ENCODE peak calls at places on chromosomes 2 and 18, in ten cellular contexts. E is upper lobe of left lung; U is esophagus mucosa; C is heart right ventricle; O is naive thymus-derived CD4-positive, alpha-beta T cell; Y is activated CD8-positive, alpha-beta memory T cell treated with anti-CD3 and anti-CD28 coated beads, Interleukin-2, amount 10 ng/mL, durations not matched to agents 7 days and 5 days; S is lower lobe of right lung; P is activated CD4-positive, alpha-beta T cell treated with anti-CD3 and anti-CD28 coated beads for 36 hours; T is left ventricle myocardium superior; G is HCT116. H is an unnamed sample.

GRCh38 chr2:174618179-174618578 is 20.6 kb upstream of the WIPF1 start:
- ATAC-seq in O (no peak), P (no peak), Y (peak), G (no peak), U (no peak), S (no peak), C (no peak), T (no peak), E (no peak), H (no peak)

GRCh38 chr18:40055262-40055661 is 1899.8 kb upstream of the PIK3C3 start:
- ATAC-seq in G (no peak), E (no peak), P (no peak), C (no peak), T (no peak), S (no peak), Y (no peak), U (no peak), O (no peak), H (no peak)

GRCh38 chr2:233033672-233034071 is 1.2 kb downstream of the NEU2 start:
- ATAC-seq in E (no peak), O (no peak), S (no peak), Y (no peak), P (peak), C (no peak), G (no peak), U (no peak), T (no peak), H (no peak)

GRCh38 chr18:12737243-12737902 is 34.5 kb downstream of the PSMG2 start:
- ATAC-seq in S (no peak), G (no peak), P (no peak), T (no peak), C (no peak), U (no peak), O (no peak), E (no peak), Y (no peak), H (no peak)

GRCh38 chr2:100252811-100253698 is 69.2 kb downstream of the LONRF2 start:
- ATAC-seq in O (no peak), E (no peak), T (peak), P (no peak), S (no peak), Y (no peak), C (peak), G (no peak), U (no peak), H (no peak)

GRCh38 chr2:114450639-114451038 is 8.2 kb downstream of the DPP10 start:
- ATAC-seq in E (no peak), O (no peak), S (no peak), P (no peak), U (no peak), G (no peak), C (peak), Y (no peak), T (no peak), H (no peak)

GRCh38 chr2:216002274-216002673 is 11.1 kb downstream of the MREG start:
- ATAC-seq in C (peak), O (no peak), E (no peak), G (no peak), T (no peak), U (peak), Y (no peak), P (no peak), S (no peak), H (no peak)

GRCh38 chr18:79905389-79905911 is 46.0 kb downstream of the SLC66A2 start:
- ATAC-seq in O (no peak), P (no peak), U (no peak), C (no peak), S (peak), E (no peak), T (no peak), Y (no peak), G (no peak), H (no peak)

GRCh38 chr2:241150660-241151530 is 628 bp downstream of the PPP1R7 start:
- ATAC-seq in O (no peak), T (peak), C (peak), E (peak), U (peak), P (no peak), Y (no peak), S (peak), G (peak), H (no peak)

GRCh38 chr2:44326548-44327269 is 34.6 kb downstream of the PREPL start:
- ATAC-seq in O (no peak), U (no peak), S (no peak), G (no peak), T (peak), E (no peak), P (no peak), Y (no peak), C (peak), H (no peak)